ENCODE peak calls at places on chromosomes 3 and 15, in six cellular contexts. R is GM12878, C is HCT116, V is HepG2, F is K562, H is H1. D is an unnamed sample. For H3K9me3, the result is how much of the 10 kb centered on the place peaks cover.

GRCh38 chr3:22685598-22685997 is 517.5 kb upstream of the UBE2E2 start:
- DNase-seq in C (no peak), F (no peak), H (no peak), V (peak), R (no peak), D (no peak)

GRCh38 chr3:65569845-65570405 is 468.8 kb downstream of the MAGI1 start:
- DNase-seq in F (peak), V (no peak), H (no peak), C (no peak), R (no peak), D (no peak)

GRCh38 chr3:136929984-136930671 is 27.7 kb upstream of the IL20RB start:
- DNase-seq in C (no peak), V (no peak), R (no peak), H (no peak), F (no peak), D (no peak)

GRCh38 chr3:124397088-124397487 is 333.2 kb upstream of the UMPS start:
- DNase-seq in V (no peak), F (no peak), H (no peak), C (no peak), R (no peak), D (no peak)

GRCh38 chr3:120181632-120182031 is 87.4 kb upstream of the GSK3B start:
- DNase-seq in H (no peak), R (no peak), F (no peak), V (no peak), C (no peak), D (no peak)

GRCh38 chr3:147758786-147759185 is 349.6 kb downstream of the ZIC1 start:
- DNase-seq in R (no peak), C (no peak), V (no peak), F (no peak), H (no peak), D (no peak)

GRCh38 chr15:62389887-62390792 is 225.1 kb upstream of the C2CD4B start:
- DNase-seq in H (no peak), C (peak), F (peak), V (peak), R (no peak), D (peak)

GRCh38 chr15:87209891-87210649 is 1046.5 kb downstream of the NTRK3 start:
- DNase-seq in R (no peak), H (no peak), F (no peak), C (no peak), V (no peak), D (no peak)

GRCh38 chr15:85625431-85625830 is 169.3 kb downstream of the KLHL25 start:
- DNase-seq in C (no peak), V (no peak), F (no peak), H (no peak), R (no peak), D (no peak)

GRCh38 chr3:54071596-54071995 is 50.8 kb upstream of the CACNA2D3 start:
- DNase-seq in F (no peak), C (no peak), H (no peak), V (no peak), R (no peak), D (no peak)

GRCh38 chr3:155110996-155111901 is 31.1 kb downstream of the MME start:
- DNase-seq in H (no peak), R (no peak), F (no peak), V (no peak), C (peak), D (no peak)

DNA sequence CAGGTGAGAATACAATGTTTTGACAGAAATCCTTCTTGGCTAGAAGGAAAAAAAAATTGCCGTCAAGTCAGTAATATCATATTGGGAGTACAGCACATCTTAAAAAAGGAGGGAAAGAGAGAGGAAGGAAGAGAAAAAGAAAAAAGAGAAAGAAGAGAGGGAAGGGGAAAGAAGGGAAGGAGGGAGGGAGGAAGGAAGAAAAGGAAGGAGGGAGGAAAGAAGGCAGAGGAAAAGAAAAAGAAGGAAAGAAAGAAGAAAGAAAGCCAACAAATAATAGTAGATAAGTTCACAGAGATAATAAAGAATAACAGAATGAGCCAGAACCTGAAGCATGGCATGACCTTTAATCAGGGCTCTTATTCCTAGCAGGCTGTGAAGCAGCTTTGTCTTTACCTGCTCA is 114.8 kb downstream of the IQCH start:
- DNase-seq in C (no peak), F (no peak), R (no peak), H (no peak), V (no peak), D (no peak)
- H3K9me3 ChIP-seq in C (under half), F (under half), R (under half), H (under half), V (under half), D (under half)

GRCh38 chr15:45376300-45376928 is 1.9 kb downstream of the GATM start:
- DNase-seq in V (no peak), H (no peak), F (no peak), R (no peak), C (no peak), D (no peak)
- TF ChIP-seq ZNF274 in V (no peak), H (no peak), F (no peak), R (no peak), C (no peak), D (no peak)

GRCh38 chr3:107235923-107236315 is 141.3 kb upstream of the CCDC54 start:
- DNase-seq in F (peak), R (peak), C (peak), H (no peak), V (peak), D (peak)
- H3K4me3 ChIP-seq in F (peak), R (no peak), C (peak), H (no peak), V (peak), D (peak)

DNA sequence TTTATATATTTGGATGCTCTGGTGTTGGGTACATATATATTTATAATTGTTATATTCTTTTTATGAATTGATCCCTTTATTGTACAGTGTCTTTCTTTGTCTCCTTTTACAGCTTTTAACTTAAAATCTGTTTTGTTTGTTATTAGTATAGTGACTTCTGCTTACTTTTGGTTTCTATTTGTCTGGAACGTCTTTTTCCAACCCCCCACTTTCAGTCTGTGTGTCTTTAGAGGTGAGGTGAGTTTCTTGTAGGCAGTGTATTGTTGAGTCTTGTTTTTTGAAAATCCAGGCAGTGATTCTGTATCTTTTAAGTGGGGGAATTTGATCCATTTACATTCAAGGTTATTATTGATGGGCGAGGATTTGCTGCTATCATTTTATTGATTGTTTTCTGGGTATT is 62.0 kb downstream of the AP4E1 start:
- DNase-seq in C (no peak), F (no peak), H (no peak), V (no peak), R (peak), D (no peak)
- H3K9me3 ChIP-seq in C (under half), F (under half), H (under half), V (under half), R (under half), D (under half)

GRCh38 chr3:126112531-126113237 is 28.8 kb upstream of the SLC41A3 start:
- DNase-seq in F (no peak), C (no peak), V (no peak), H (no peak), R (no peak), D (no peak)

GRCh38 chr3:126109860-126110235 is 25.9 kb upstream of the SLC41A3 start:
- DNase-seq in C (no peak), H (no peak), V (no peak), R (no peak), F (no peak), D (no peak)

GRCh38 chr3:126110431-126111125 is 26.7 kb upstream of the SLC41A3 start:
- DNase-seq in C (no peak), H (no peak), R (no peak), V (no peak), F (no peak), D (no peak)

GRCh38 chr3:126111566-126112475 is 27.9 kb upstream of the SLC41A3 start:
- DNase-seq in H (no peak), C (no peak), F (no peak), R (no peak), V (no peak), D (no peak)

GRCh38 chr3:126111126-126111551 is 27.2 kb upstream of the SLC41A3 start:
- DNase-seq in C (no peak), F (no peak), V (no peak), H (no peak), R (no peak), D (no peak)
- TF ChIP-seq ZNF274 in C (no peak), F (no peak), V (no peak), H (no peak), R (no peak), D (no peak)

GRCh38 chr3:5194341-5194740 is 6.8 kb downstream of the EDEM1 start:
- DNase-seq in R (no peak), C (no peak), F (no peak), V (no peak), H (no peak), D (no peak)

GRCh38 chr3:5197022-5197421 is 9.5 kb downstream of the EDEM1 start:
- DNase-seq in V (no peak), C (no peak), F (no peak), H (no peak), R (no peak), D (no peak)

GRCh38 chr3:5194801-5195509 is 7.4 kb downstream of the EDEM1 start:
- DNase-seq in F (peak), C (peak), V (peak), R (no peak), H (no peak), D (no peak)

GRCh38 chr3:5197470-5198312 is 10.2 kb downstream of the EDEM1 start:
- DNase-seq in H (no peak), R (peak), C (no peak), V (no peak), F (no peak), D (no peak)

DNA sequence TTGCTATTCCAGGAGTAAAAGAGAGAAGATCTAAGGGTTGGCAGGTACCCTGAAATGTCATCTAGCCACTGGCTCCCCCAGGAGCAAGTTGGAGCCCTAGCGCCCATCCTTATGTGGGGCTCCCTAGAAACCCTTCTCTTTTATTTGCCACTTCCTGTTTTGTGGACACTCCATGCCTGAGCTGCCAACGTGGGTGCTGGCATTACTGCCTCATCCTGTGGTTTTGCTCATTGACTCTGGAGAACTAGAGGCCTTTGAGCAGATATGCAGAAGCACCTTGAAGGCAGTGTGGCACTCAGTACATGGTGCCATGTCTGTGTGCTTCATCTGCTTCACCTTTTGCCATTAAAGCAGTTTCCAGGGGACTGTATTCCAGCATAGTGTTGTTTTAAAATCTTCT is 8.1 kb downstream of the EDEM1 start:
- DNase-seq in R (no peak), V (no peak), H (no peak), C (no peak), F (no peak), D (no peak)
- H3K4me3 ChIP-seq in R (peak), V (no peak), H (no peak), C (no peak), F (no peak), D (no peak)

DNA sequence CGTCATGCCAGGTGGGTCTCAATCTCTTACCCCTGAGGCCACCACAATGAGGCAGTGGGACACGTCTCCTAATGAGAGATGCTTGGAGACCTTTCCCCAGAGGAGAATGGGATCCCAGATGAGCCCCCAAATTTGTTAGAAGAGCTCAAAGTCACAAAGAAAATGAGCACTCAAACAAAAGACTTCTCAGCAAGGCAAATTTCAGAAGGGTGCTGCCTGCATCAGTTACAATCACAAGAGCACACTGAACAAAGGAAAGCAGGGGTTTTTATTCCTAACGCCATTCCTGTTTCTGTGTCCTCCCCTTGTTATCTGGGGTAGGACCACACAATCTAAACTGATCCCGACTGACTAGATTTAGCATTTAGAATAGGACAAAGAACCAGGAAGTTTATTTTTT is 50.1 kb downstream of the DLG1 start:
- DNase-seq in V (no peak), R (no peak), C (no peak), F (no peak), H (no peak), D (no peak)
- H3K9me3 ChIP-seq in V (under half), R (under half), C (under half), F (under half), H (under half), D (half or more)

D was measured in NT2/D1.